ENCODE peak calls at places on chromosomes 12 and 14, in nine cellular contexts. A is lower leg skin, F is WTC11, O is upper lobe of right lung, W is foreskin fibroblast, S is heart right ventricle, L is cardiac muscle cell, R is dorsolateral prefrontal cortex, N is astrocyte. U is an unnamed sample.

GRCh38 chr14:73234586-73235394 is 2.5 kb upstream of the PAPLN start:
- DNase-seq in W (no peak), F (no peak), O (no peak), L (no peak), A (no peak), S (no peak), R (no peak), N (no peak), U (no peak)

GRCh38 chr12:67354966-67355365 is 85.8 kb downstream of the CAND1 start:
- DNase-seq in O (no peak), S (no peak), L (peak), F (no peak), A (no peak), W (peak), N (peak), R (no peak), U (no peak)

GRCh38 chr12:109962388-109962787 is 33.8 kb downstream of the GIT2 start:
- DNase-seq in F (no peak), A (no peak), N (no peak), W (peak), R (no peak), S (no peak), O (no peak), L (no peak), U (peak)

GRCh38 chr12:66863276-66863675 is 184.4 kb upstream of the GRIP1 start:
- DNase-seq in S (no peak), L (no peak), W (no peak), A (no peak), F (no peak), R (no peak), O (no peak), N (no peak), U (no peak)

GRCh38 chr14:61620130-61620946 is 75.0 kb upstream of the HIF1A start:
- DNase-seq in N (peak), L (peak), O (no peak), F (no peak), W (peak), A (no peak), R (no peak), S (no peak), U (no peak)

GRCh38 chr14:40581264-40581663 is 1025.4 kb upstream of the LRFN5 start:
- DNase-seq in R (no peak), A (no peak), F (no peak), W (no peak), O (no peak), S (no peak), N (no peak), L (no peak), U (no peak)

GRCh38 chr14:83044001-83044400 is 1510.3 kb upstream of the SEL1L start:
- DNase-seq in A (no peak), W (no peak), S (no peak), N (no peak), L (no peak), O (no peak), R (no peak), F (no peak), U (no peak)

GRCh38 chr14:99579903-99580570 is 24.0 kb downstream of the CCDC85C start:
- DNase-seq in L (no peak), R (no peak), F (peak), S (no peak), A (no peak), W (no peak), O (peak), N (peak), U (no peak)

GRCh38 chr12:12777056-12777455 is 8.4 kb upstream of the APOLD1 start:
- DNase-seq in W (no peak), S (no peak), A (no peak), O (no peak), F (no peak), N (no peak), L (no peak), R (no peak), U (no peak)

GRCh38 chr14:104779776-104780512 is 15.6 kb downstream of the AKT1 start:
- DNase-seq in F (no peak), W (no peak), S (no peak), R (no peak), L (no peak), A (no peak), O (no peak), N (no peak), U (peak)

GRCh38 chr12:128970110-128970509 is 116.8 kb downstream of the GLT1D1 start:
- DNase-seq in O (peak), L (no peak), W (no peak), F (no peak), R (no peak), A (no peak), S (no peak), N (no peak), U (peak)

GRCh38 chr14:75399819-75400678 is 27.8 kb upstream of the JDP2 start:
- DNase-seq in A (peak), S (peak), L (peak), R (peak), N (no peak), F (no peak), O (peak), W (peak), U (no peak)

GRCh38 chr14:24443053-24443683 is 592 bp upstream of the SDR39U1 start:
- DNase-seq in O (no peak), F (no peak), S (no peak), L (no peak), N (no peak), R (no peak), A (no peak), W (no peak), U (no peak)

DNA sequence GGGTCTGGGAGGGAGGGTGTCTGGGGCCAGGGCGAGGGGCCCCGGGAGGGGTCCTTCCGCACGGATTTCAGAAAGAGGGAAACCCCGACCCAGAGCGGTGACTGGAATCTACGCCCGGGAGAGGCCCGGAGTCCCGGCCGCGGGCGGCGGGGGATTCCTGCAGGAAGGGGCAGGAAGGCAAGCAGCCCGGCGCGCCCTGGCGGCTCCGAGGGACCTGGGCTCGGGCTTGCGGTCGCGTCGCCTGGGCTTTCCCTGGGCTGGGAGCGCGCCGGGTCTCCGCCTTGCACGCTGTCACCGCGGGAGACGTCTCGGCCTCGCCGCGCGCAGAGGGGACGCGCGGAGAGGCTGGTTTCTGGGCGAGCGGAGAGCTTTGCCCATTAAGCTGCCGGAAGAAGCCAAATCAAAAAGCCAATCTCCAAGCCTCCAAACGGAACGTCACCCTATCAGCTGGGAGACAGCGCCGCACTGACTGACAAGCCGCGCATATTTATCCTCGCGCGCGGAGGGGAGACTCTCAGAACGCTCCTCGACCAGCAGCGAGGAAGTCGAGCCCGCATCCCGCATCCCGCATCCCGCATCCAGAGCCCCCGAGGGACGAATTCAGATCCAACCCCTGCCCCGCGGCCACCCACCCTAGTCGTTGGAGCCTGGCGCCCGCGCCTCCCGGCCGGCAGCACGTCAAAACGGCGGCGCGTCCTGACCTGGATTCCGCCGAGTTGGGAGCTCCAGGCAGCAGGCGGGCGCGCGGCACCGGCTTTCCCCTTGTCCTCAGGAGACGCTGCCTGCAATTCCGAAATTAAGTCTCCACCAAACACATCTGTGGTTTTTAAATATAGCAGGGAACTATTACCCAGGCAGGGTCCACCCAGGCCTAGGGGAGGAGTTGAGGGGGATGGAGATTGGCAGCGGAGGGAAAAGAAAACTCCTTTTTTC is at the start of gene SLC8A3:
- DNase-seq in A (no peak), O (peak), S (no peak), W (peak), N (peak), R (peak), F (peak), L (peak), U (peak)
- TF ChIP-seq CTCF in A (no peak), O (no peak), S (no peak), W (no peak), N (no peak), R (no peak), F (no peak), L (no peak), U (no peak)

GRCh38 chr14:36525746-36526099 is 5.7 kb upstream of the NKX2-1 start:
- DNase-seq in N (no peak), R (no peak), F (no peak), L (no peak), W (no peak), O (no peak), A (no peak), S (no peak), U (no peak)
- TF ChIP-seq CTCF in N (no peak), R (no peak), F (no peak), L (no peak), W (no peak), O (no peak), A (no peak), S (no peak), U (peak)

GRCh38 chr12:13941258-13942249 is 39.8 kb downstream of the GRIN2B start:
- DNase-seq in A (peak), O (no peak), S (peak), W (no peak), F (peak), N (peak), R (no peak), L (peak), U (peak)
- TF ChIP-seq CTCF in A (no peak), O (peak), S (peak), W (no peak), F (peak), N (peak), R (peak), L (peak), U (peak)

GRCh38 chr14:43540948-43541347 is 966.1 kb downstream of the FSCB start:
- DNase-seq in A (no peak), F (peak), R (no peak), O (no peak), W (no peak), S (no peak), L (no peak), N (no peak), U (no peak)
- TF ChIP-seq CTCF in A (no peak), F (peak), R (no peak), O (no peak), W (no peak), S (no peak), L (no peak), N (no peak), U (no peak)

GRCh38 chr12:108320503-108321293 is 18.4 kb downstream of the CMKLR1 start:
- DNase-seq in W (no peak), F (peak), S (no peak), N (no peak), L (no peak), O (no peak), R (no peak), A (no peak), U (no peak)
- TF ChIP-seq CTCF in W (no peak), F (no peak), S (no peak), N (no peak), L (no peak), O (no peak), R (no peak), A (no peak), U (no peak)

GRCh38 chr14:70032447-70032846 is 153.2 kb downstream of the SMOC1 start:
- DNase-seq in R (no peak), F (peak), A (no peak), N (no peak), S (no peak), L (no peak), W (no peak), O (no peak), U (no peak)

GRCh38 chr14:70032016-70032415 is 152.8 kb downstream of the SMOC1 start:
- DNase-seq in R (no peak), N (no peak), W (no peak), O (no peak), L (no peak), F (no peak), S (no peak), A (no peak), U (no peak)

GRCh38 chr14:70033561-70033960 is 154.3 kb downstream of the SMOC1 start:
- DNase-seq in R (no peak), N (no peak), F (no peak), W (no peak), O (no peak), S (no peak), L (no peak), A (no peak), U (no peak)

GRCh38 chr14:70027785-70028428 is 148.7 kb downstream of the SMOC1 start:
- DNase-seq in L (peak), R (peak), W (peak), F (peak), O (peak), A (peak), S (peak), N (no peak), U (peak)

DNA sequence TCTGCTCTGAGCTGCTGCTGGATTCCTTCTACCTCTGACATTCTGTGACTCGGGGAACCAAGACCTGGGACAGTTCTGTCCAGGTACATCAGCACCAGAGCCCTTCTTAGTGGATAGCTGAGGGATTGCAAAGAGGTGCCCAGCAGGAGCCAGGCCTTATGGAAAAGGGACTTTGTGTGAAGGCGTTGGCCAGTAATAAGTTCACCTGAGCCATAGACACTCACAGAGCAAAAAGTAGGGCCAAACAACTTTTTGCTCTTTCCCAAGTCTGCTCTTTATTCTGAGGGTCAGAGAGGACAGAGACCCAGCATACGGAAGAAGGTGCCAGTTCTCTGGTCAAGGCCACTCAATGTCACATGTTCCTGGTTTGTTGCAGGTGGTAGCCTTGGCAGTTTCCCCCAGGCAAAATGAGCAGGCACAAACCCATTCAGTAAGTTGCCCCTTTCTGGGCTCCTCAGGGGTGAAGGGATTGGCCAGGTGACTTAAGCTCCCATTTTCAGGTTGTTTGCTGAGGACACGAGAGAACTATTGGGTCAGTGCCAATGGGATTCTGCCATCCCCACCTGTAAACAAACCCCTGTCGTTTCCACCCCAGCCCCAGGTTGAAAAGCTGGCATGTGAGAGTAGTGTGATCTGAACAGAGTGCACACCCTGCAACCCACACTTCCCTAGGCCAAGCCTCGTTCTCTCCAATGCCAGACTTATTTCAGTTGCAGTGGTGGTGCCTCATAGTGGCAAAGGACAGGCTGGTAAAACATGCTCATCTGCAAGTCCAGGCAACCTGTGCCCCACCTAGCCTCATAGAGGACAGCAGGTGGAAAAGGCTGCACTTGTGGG is 150.3 kb downstream of the SMOC1 start:
- DNase-seq in F (no peak), O (no peak), N (no peak), A (no peak), L (no peak), S (no peak), W (no peak), R (no peak), U (no peak)
- TF ChIP-seq CTCF in F (no peak), O (no peak), N (no peak), A (no peak), L (no peak), S (no peak), W (no peak), R (no peak), U (no peak)

DNA sequence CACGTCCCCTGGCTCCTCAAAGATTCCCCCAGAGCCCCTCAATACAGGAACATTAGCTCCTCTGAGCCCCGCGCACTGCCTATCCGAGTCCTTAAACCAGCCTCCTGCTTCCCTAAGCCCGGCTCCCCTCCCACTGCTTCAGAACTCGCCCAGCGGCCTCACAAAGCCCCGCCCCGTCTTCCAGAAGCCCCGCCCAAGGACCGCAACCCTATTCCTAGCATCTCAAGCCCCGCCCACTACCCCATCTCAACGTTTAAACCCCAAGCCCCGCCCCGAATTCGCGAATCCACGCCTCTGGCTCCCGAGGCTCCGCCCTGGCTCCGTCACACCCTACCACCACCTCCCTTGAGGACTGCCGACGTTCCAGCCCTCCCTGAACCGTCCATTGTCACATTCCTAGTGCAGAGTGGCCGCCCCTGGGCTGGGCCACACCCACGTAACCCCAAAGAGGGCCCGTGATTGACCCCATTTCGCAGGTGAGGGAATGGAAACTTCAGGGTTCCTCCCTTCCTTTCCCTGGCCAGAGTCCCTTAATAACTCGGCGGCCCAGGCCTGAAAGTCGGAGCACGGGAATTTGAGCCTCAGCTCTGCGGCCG is 646 bp upstream of the CORO1C start:
- DNase-seq in O (peak), F (peak), W (peak), S (peak), N (peak), R (peak), A (peak), L (peak), U (peak)
- TF ChIP-seq CTCF in O (no peak), F (peak), W (no peak), S (no peak), N (no peak), R (no peak), A (no peak), L (no peak), U (no peak)

GRCh38 chr14:45364565-45364964 is 111.6 kb upstream of the MIS18BP1 start:
- DNase-seq in S (no peak), F (no peak), A (no peak), R (no peak), W (no peak), O (no peak), L (no peak), N (no peak), U (no peak)
- TF ChIP-seq CTCF in S (no peak), F (no peak), A (no peak), R (no peak), W (no peak), O (no peak), L (no peak), N (no peak), U (no peak)

GRCh38 chr12:1663440-1664132 is 27.3 kb upstream of the ADIPOR2 start:
- DNase-seq in A (no peak), O (no peak), W (no peak), R (no peak), N (no peak), L (no peak), S (no peak), F (no peak), U (no peak)

GRCh38 chr12:1661553-1662335 is 29.1 kb upstream of the ADIPOR2 start:
- DNase-seq in W (peak), N (peak), L (peak), F (peak), O (peak), S (peak), R (peak), A (peak), U (peak)

GRCh38 chr12:1665366-1665765 is 25.5 kb upstream of the ADIPOR2 start:
- DNase-seq in F (no peak), A (no peak), R (no peak), W (no peak), L (no peak), N (no peak), S (no peak), O (no peak), U (no peak)

GRCh38 chr12:1660304-1661187 is 30.3 kb upstream of the ADIPOR2 start:
- DNase-seq in R (peak), S (peak), F (no peak), W (peak), A (peak), N (no peak), O (peak), L (peak), U (no peak)

GRCh38 chr12:1662761-1663439 is 28.0 kb upstream of the ADIPOR2 start:
- DNase-seq in R (no peak), S (peak), N (no peak), L (peak), F (peak), O (peak), W (peak), A (no peak), U (peak)
- TF ChIP-seq CTCF in R (no peak), S (peak), N (peak), L (peak), F (peak), O (peak), W (peak), A (no peak), U (peak)

U was measured in glutamatergic neuron.